ENCODE peak calls at places on chromosomes 16 and 17, in nine cellular contexts. T is trophoblast cell, D is mesenchymal stem cell, A is ascending aorta, X is left ventricle myocardium inferior, H is right atrium auricular region, R is neuronal stem cell, W is ovary, Z is lower lobe of right lung. O is an unnamed sample. For H3K36me3 and H3K4me1, the result is how much of the 10 kb centered on the place peaks cover.

GRCh38 chr17:17849863-17850373 is 13.1 kb upstream of the SREBF1 start:
- DNase-seq in T (no peak), A (no peak), X (peak), Z (peak), R (no peak), H (peak), W (peak), D (peak), O (no peak)

GRCh38 chr16:86110726-86111125 is 211.8 kb downstream of the IRF8 start:
- DNase-seq in R (no peak), X (no peak), T (no peak), A (no peak), H (no peak), W (no peak), D (no peak), Z (no peak), O (no peak)

GRCh38 chr17:45221081-45221996 is at the start of gene FMNL1:
- DNase-seq in A (no peak), D (no peak), T (no peak), W (no peak), Z (peak), X (peak), H (no peak), R (no peak), O (no peak)

GRCh38 chr16:17836868-17837602 is 366.3 kb upstream of the XYLT1 start:
- DNase-seq in W (no peak), X (no peak), A (no peak), T (peak), Z (no peak), H (no peak), R (peak), D (no peak), O (no peak)

GRCh38 chr17:74196541-74197310 is 6.8 kb upstream of the RPL38 start:
- DNase-seq in Z (no peak), R (no peak), A (no peak), W (no peak), H (no peak), X (no peak), T (no peak), D (no peak), O (no peak)

GRCh38 chr17:15036238-15036637 is 228.9 kb downstream of the PMP22 start:
- DNase-seq in H (no peak), W (no peak), X (no peak), Z (no peak), R (no peak), A (no peak), D (no peak), T (no peak), O (no peak)

GRCh38 chr16:57279780-57280638 is 4.5 kb downstream of the PLLP start:
- DNase-seq in Z (no peak), W (no peak), H (no peak), T (no peak), X (no peak), D (no peak), A (no peak), R (no peak), O (no peak)

GRCh38 chr17:21161498-21162393 is 35.0 kb downstream of the DHRS7B start:
- DNase-seq in D (peak), W (no peak), X (no peak), A (no peak), T (no peak), H (no peak), Z (no peak), R (no peak), O (no peak)

GRCh38 chr17:27241346-27241946 is 52.5 kb upstream of the WSB1 start:
- DNase-seq in D (no peak), T (peak), H (no peak), Z (no peak), W (no peak), A (no peak), R (no peak), X (no peak), O (no peak)

GRCh38 chr17:82863941-82864720 is 24.3 kb upstream of the ZNF750 start:
- DNase-seq in T (no peak), Z (no peak), D (peak), W (no peak), H (no peak), R (no peak), A (no peak), X (no peak), O (no peak)

GRCh38 chr17:7363311-7363710 is 8.4 kb downstream of the TMEM95 start:
- DNase-seq in A (no peak), D (no peak), H (no peak), X (no peak), W (no peak), R (no peak), T (peak), Z (no peak), O (no peak)

GRCh38 chr16:25007284-25007984 is 7.7 kb downstream of the ARHGAP17 start:
- DNase-seq in H (no peak), X (no peak), A (no peak), T (peak), R (no peak), D (no peak), W (no peak), Z (no peak), O (no peak)

GRCh38 chr17:869067-869466 is 86.9 kb downstream of the MRM3 start:
- DNase-seq in X (peak), A (peak), W (peak), D (peak), R (no peak), T (no peak), Z (no peak), H (peak), O (peak)

GRCh38 chr16:57647136-57647875 is 18.9 kb downstream of the ADGRG1 start:
- DNase-seq in A (no peak), R (no peak), Z (no peak), H (no peak), W (no peak), X (no peak), D (no peak), T (no peak), O (no peak)

GRCh38 chr16:69522732-69523404 is 42.9 kb upstream of the NFAT5 start:
- DNase-seq in T (no peak), R (no peak), X (no peak), Z (no peak), H (no peak), A (no peak), W (no peak), D (no peak), O (no peak)

GRCh38 chr17:44602970-44603369 is 45.7 kb downstream of the FZD2 start:
- DNase-seq in W (no peak), A (no peak), Z (no peak), T (no peak), D (no peak), R (no peak), H (no peak), X (no peak), O (no peak)

GRCh38 chr16:88005148-88005547 is 53.9 kb downstream of the BANP start:
- DNase-seq in A (no peak), H (no peak), T (no peak), Z (no peak), D (no peak), X (no peak), R (no peak), W (no peak), O (no peak)

GRCh38 chr17:2958706-2959222 is 104.6 kb downstream of the OR1D5 start:
- DNase-seq in R (no peak), W (no peak), A (no peak), T (peak), H (no peak), X (no peak), D (no peak), Z (no peak), O (no peak)

GRCh38 chr17:83054518-83055125 is 24.8 kb upstream of the METRNL start:
- DNase-seq in W (no peak), T (no peak), X (no peak), A (no peak), Z (peak), R (no peak), H (peak), D (no peak), O (no peak)

GRCh38 chr17:63693411-63694113 is 6.4 kb downstream of the LIMD2 start:
- DNase-seq in A (no peak), Z (no peak), R (no peak), T (no peak), W (no peak), D (no peak), X (no peak), H (no peak), O (no peak)

DNA sequence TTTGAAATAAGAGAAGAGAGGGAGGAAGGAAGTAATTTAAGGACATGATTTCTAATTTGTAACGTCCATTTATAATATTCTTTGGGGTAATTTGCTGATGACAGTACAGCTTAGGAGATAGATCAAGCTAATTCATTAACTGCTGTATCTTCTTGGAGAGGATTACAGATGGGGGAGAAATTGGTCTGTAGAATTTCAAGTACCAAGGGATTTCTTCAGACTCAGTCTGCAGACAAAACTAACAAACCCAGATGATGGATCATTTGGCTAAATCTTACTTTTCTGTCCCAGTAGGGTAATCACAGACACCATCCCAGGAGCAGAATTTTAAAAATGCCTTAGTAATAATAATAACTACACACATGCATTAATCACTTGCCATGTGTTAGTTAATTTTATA is 711.8 kb downstream of the KCNJ2 start:
- DNase-seq in X (no peak), H (no peak), Z (no peak), W (no peak), R (no peak), D (no peak), A (no peak), T (no peak), O (no peak)
- H3K36me3 ChIP-seq in X (under half), H (under half), Z (under half), W (under half), R (under half), D (under half), A (under half), T (under half), O (under half)

GRCh38 chr16:68079616-68080344 is 5.4 kb upstream of the NFATC3 start:
- DNase-seq in Z (peak), A (no peak), R (no peak), T (no peak), W (peak), H (no peak), D (peak), X (peak), O (no peak)
- H3K4me1 ChIP-seq in Z (half or more), A (under half), R (under half), T (under half), W (under half), H (half or more), D (under half), X (half or more), O (under half)

DNA sequence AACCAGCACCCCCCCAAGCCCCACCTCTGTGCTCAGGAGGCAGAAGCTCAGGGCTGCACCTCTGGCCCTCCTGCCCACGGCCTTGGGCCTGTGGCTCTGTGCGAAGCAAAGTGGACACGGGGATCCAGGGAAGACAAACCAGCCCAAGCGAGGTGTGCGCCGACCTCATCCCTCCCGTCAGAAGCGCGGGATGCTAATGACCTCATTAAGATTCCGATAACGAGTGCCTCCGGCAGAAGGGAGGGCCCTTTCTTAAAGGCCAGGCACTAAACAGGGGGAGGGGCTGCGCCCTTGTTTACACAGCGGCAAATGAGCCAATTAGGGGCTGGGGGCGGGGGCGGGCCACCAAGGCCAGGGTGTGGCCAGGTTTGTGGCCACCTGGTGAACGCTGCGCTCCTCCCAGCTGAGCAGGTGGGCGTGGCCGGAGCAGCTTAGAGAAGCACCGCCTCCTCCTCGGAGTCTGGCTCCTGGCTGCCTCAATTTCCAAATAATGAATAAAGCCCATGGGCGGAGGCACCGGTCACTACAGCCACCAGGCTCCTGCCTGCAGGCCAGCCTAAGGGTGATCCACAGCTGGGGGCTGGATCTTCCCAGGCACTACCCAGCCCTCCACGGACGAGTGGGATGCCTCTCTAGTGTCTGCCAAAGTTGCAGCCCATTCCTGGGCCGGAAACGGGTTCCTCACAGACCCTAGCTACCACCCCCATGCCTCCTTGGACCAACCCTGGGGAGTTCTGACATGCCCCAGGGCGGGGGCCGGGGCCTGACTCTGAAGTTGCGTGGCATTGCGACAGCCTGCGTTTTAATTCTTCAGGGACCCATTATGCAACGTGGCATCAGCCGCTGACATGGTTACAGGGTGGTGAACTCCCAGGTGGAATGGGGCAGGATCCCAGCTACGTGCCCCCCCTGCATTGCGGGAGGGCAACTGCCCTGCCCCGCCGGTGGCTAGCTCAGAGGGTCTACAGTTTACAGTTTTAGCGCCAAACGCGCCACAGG is 3.0 kb downstream of the CBX4 start:
- DNase-seq in X (no peak), T (peak), R (no peak), D (peak), Z (peak), W (no peak), H (no peak), A (no peak), O (no peak)
- H3K4me3 ChIP-seq in X (peak), T (no peak), R (peak), D (peak), Z (peak), W (no peak), H (peak), A (peak), O (peak)

GRCh38 chr17:65043802-65044201 is 12.7 kb downstream of the GNA13 start:
- DNase-seq in A (no peak), T (no peak), R (no peak), H (no peak), D (no peak), W (peak), Z (no peak), X (no peak), O (no peak)
- H3K36me3 ChIP-seq in A (under half), T (under half), R (half or more), H (under half), D (half or more), W (under half), Z (under half), X (under half), O (under half)

GRCh38 chr16:64321066-64321465 is 800.8 kb downstream of the CDH11 start:
- DNase-seq in D (no peak), T (no peak), R (no peak), X (no peak), H (no peak), W (no peak), Z (no peak), A (no peak), O (no peak)
- H3K4me1 ChIP-seq in D (under half), T (under half), R (under half), X (under half), H (under half), W (under half), Z (under half), A (under half), O (under half)

GRCh38 chr16:1157639-1158455 is 4.9 kb downstream of the CACNA1H start:
- DNase-seq in W (peak), H (no peak), X (peak), R (no peak), Z (no peak), T (no peak), D (no peak), A (no peak), O (no peak)

GRCh38 chr16:1159325-1159972 is 6.5 kb downstream of the CACNA1H start:
- DNase-seq in D (no peak), R (no peak), X (no peak), T (no peak), A (no peak), Z (no peak), W (peak), H (no peak), O (no peak)

GRCh38 chr16:1156983-1157638 is 4.2 kb downstream of the CACNA1H start:
- DNase-seq in T (no peak), Z (no peak), W (no peak), H (no peak), A (no peak), R (no peak), X (no peak), D (no peak), O (no peak)

GRCh38 chr16:1159973-1160772 is 7.3 kb downstream of the CACNA1H start:
- DNase-seq in H (peak), D (no peak), T (no peak), X (peak), A (no peak), Z (no peak), W (peak), R (no peak), O (no peak)

GRCh38 chr16:1158456-1159324 is 5.8 kb downstream of the CACNA1H start:
- DNase-seq in R (no peak), T (no peak), Z (no peak), A (no peak), H (no peak), W (peak), D (no peak), X (peak), O (no peak)
- H3K4me3 ChIP-seq in R (no peak), T (no peak), Z (no peak), A (no peak), H (no peak), W (no peak), D (no peak), X (peak), O (no peak)

GRCh38 chr16:89312598-89313299 is 95.2 kb downstream of the ZNF778 start:
- DNase-seq in Z (no peak), T (no peak), A (no peak), R (no peak), X (no peak), H (no peak), W (no peak), D (no peak), O (no peak)
- H3K36me3 ChIP-seq in Z (under half), T (under half), A (under half), R (half or more), X (under half), H (under half), W (under half), D (half or more), O (under half)

GRCh38 chr17:66509913-66510312 is 207.5 kb downstream of the PRKCA start:
- DNase-seq in X (no peak), Z (no peak), D (no peak), T (no peak), H (no peak), A (no peak), W (no peak), R (no peak), O (no peak)

GRCh38 chr17:66508896-66509843 is 206.8 kb downstream of the PRKCA start:
- DNase-seq in A (no peak), W (no peak), T (peak), R (no peak), D (peak), H (no peak), X (no peak), Z (peak), O (no peak)

GRCh38 chr17:66507982-66508760 is 205.8 kb downstream of the PRKCA start:
- DNase-seq in W (no peak), R (no peak), T (no peak), H (no peak), Z (no peak), A (no peak), X (no peak), D (no peak), O (no peak)

GRCh38 chr17:66506641-66507040 is 204.2 kb downstream of the PRKCA start:
- DNase-seq in Z (no peak), R (no peak), T (no peak), W (no peak), H (no peak), X (no peak), D (peak), A (no peak), O (no peak)

GRCh38 chr17:66507103-66507923 is 204.9 kb downstream of the PRKCA start:
- DNase-seq in R (no peak), H (no peak), X (no peak), W (peak), Z (no peak), T (no peak), D (peak), A (no peak), O (peak)
- H3K4me1 ChIP-seq in R (under half), H (under half), X (under half), W (under half), Z (under half), T (under half), D (under half), A (under half), O (under half)

GRCh38 chr16:11252482-11252931 is 3.5 kb downstream of the SOCS1 start:
- DNase-seq in W (no peak), R (no peak), Z (no peak), A (no peak), H (no peak), X (no peak), T (no peak), D (no peak), O (no peak)

GRCh38 chr16:11251525-11252481 is 4.2 kb downstream of the SOCS1 start:
- DNase-seq in T (no peak), Z (no peak), X (no peak), H (no peak), D (peak), R (no peak), W (peak), A (no peak), O (no peak)

GRCh38 chr16:11253995-11254912 is 1.8 kb downstream of the SOCS1 start:
- DNase-seq in H (no peak), X (no peak), W (no peak), A (no peak), T (no peak), R (no peak), Z (no peak), D (no peak), O (no peak)

GRCh38 chr16:11254913-11255736 is 879 bp downstream of the SOCS1 start:
- DNase-seq in D (peak), R (peak), X (peak), W (peak), A (no peak), H (no peak), T (peak), Z (peak), O (no peak)

DNA sequence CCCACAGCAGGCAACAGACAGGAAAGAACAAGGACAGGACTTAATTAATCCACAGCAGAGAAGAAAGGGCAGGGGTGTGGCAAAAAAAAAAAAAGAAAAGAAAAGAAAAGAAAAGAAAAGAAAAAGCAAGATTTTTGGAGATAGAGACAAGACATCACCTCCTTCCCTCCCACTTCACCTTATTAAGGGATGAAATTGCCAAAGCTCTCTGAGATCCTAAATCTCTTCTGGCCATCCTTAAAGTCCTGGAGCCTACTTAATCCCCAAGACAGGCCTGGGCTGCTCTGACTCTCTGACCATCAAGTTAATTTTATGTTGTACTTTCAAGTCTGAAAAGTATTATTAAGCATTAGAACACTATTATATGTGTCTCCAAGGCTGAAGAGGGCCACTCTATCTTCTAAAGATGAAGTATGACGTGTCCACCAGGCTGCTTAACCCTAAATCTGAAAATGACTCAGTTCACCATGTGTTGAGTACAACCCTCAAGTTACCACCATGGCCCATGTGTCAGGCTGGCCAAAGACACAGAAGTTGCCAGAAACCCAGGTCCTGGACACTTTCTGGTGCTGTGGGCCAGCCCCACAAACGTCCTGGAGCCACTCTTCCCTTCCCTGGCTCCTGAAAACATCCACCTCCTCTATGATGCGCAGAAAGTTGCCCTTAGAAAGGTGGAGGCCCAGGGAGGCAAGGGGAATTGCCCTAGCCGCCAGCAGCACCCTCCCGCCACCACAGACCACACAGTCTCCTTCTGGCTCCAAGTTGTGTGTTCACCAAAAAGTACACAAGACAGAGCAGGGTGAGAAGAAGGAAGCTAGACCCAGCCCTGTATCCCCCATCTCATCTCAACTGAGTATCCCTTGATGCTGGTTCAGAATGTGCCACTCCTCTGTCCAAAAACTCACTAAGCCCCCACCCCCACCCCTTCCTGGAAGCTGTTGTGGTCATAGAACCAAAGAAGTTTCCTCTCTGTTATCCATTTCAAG is 2.7 kb downstream of the SOCS1 start:
- DNase-seq in A (no peak), Z (no peak), H (no peak), X (no peak), D (peak), W (no peak), T (no peak), R (no peak), O (no peak)
- H3K4me3 ChIP-seq in A (peak), Z (peak), H (no peak), X (peak), D (peak), W (no peak), T (no peak), R (no peak), O (peak)

O was measured in thoracic aorta.